ENCODE peak calls at places on chromosomes 11 and 22, in five cellular contexts. One of them, this sample, is unnamed.
A peak's percentile ranks its signal among the peaks of the same experiment; 100 is the strongest.

GRCh38 chr22:21754523-21755128 is 19.0 kb upstream of the YPEL1 start:
- DNase-seq in A549: no peak
- DNase-seq in tibial nerve: no peak
- DNase-seq in cardiac muscle cell: no peak
- DNase-seq in endodermal cell: no peak
- DNase-seq in this sample: peak; percentile 64

GRCh38 chr22:19514831-19515565 is 9.2 kb downstream of the CLDN5 start:
- DNase-seq in A549: no peak
- DNase-seq in tibial nerve: no peak
- DNase-seq in cardiac muscle cell: no peak
- DNase-seq in endodermal cell: peak; percentile 41
- DNase-seq in this sample: no peak

GRCh38 chr11:64581057-64581523 is 9.9 kb upstream of the SLC22A12 start:
- DNase-seq in A549: no peak
- DNase-seq in tibial nerve: no peak
- DNase-seq in cardiac muscle cell: no peak
- DNase-seq in endodermal cell: no peak
- DNase-seq in this sample: no peak

GRCh38 chr11:94325681-94326080 is 21.3 kb downstream of the IZUMO1R start:
- DNase-seq in A549: peak; percentile 18
- DNase-seq in tibial nerve: no peak
- DNase-seq in cardiac muscle cell: peak; percentile 32
- DNase-seq in endodermal cell: peak; percentile 97
- DNase-seq in this sample: no peak

GRCh38 chr11:9069861-9070470 is 21.4 kb downstream of the SCUBE2 start:
- DNase-seq in A549: no peak
- DNase-seq in tibial nerve: no peak
- DNase-seq in cardiac muscle cell: no peak
- DNase-seq in endodermal cell: no peak
- DNase-seq in this sample: no peak

GRCh38 chr11:120929664-120930154 is 94.2 kb upstream of the TBCEL start:
- DNase-seq in A549: peak; percentile 30
- DNase-seq in tibial nerve: no peak
- DNase-seq in cardiac muscle cell: peak; percentile 91
- DNase-seq in endodermal cell: peak; percentile 96
- DNase-seq in this sample: no peak

GRCh38 chr11:37947816-37948215 is 1349.8 kb upstream of the RAG2 start:
- DNase-seq in A549: no peak
- DNase-seq in tibial nerve: no peak
- DNase-seq in cardiac muscle cell: no peak
- DNase-seq in endodermal cell: peak; percentile 36
- DNase-seq in this sample: no peak

GRCh38 chr11:18696638-18697225 is 1.8 kb upstream of the TMEM86A start:
- DNase-seq in A549: no peak
- DNase-seq in tibial nerve: no peak
- DNase-seq in cardiac muscle cell: no peak
- DNase-seq in endodermal cell: no peak
- DNase-seq in this sample: no peak

GRCh38 chr11:130471731-130472433 is 23.4 kb downstream of the ADAMTS15 start:
- DNase-seq in A549: no peak
- DNase-seq in tibial nerve: no peak
- DNase-seq in cardiac muscle cell: no peak
- DNase-seq in endodermal cell: no peak
- DNase-seq in this sample: peak; percentile 48

GRCh38 chr11:17810736-17811135 is 76.2 kb downstream of the KCNC1 start:
- DNase-seq in A549: no peak
- DNase-seq in tibial nerve: no peak
- DNase-seq in cardiac muscle cell: peak; percentile 53
- DNase-seq in endodermal cell: no peak
- DNase-seq in this sample: no peak

GRCh38 chr11:36257351-36257750 is 31.9 kb downstream of the COMMD9 start:
- DNase-seq in A549: no peak
- DNase-seq in tibial nerve: no peak
- DNase-seq in cardiac muscle cell: no peak
- DNase-seq in endodermal cell: no peak
- DNase-seq in this sample: no peak

GRCh38 chr11:108819957-108820356 is 155.1 kb downstream of the DDX10 start:
- DNase-seq in A549: no peak
- DNase-seq in tibial nerve: no peak
- DNase-seq in cardiac muscle cell: no peak
- DNase-seq in endodermal cell: no peak
- DNase-seq in this sample: no peak

GRCh38 chr11:16770016-16770415 is 31.6 kb downstream of the C11orf58 start:
- DNase-seq in A549: no peak
- DNase-seq in tibial nerve: no peak
- DNase-seq in cardiac muscle cell: no peak
- DNase-seq in endodermal cell: no peak
- DNase-seq in this sample: no peak

GRCh38 chr11:104841185-104841584 is 57.1 kb downstream of the CASP12 start:
- DNase-seq in A549: no peak
- DNase-seq in tibial nerve: no peak
- DNase-seq in cardiac muscle cell: no peak
- DNase-seq in endodermal cell: no peak
- DNase-seq in this sample: no peak

GRCh38 chr11:84922212-84922805 is 704.8 kb downstream of the DLG2 start:
- DNase-seq in A549: no peak
- DNase-seq in tibial nerve: no peak
- DNase-seq in cardiac muscle cell: peak; percentile 9
- DNase-seq in endodermal cell: peak; percentile 49
- DNase-seq in this sample: no peak

GRCh38 chr11:59243633-59244032 is 30.9 kb upstream of the MPEG1 start:
- DNase-seq in A549: no peak
- DNase-seq in tibial nerve: no peak
- DNase-seq in cardiac muscle cell: no peak
- DNase-seq in endodermal cell: no peak
- DNase-seq in this sample: no peak

GRCh38 chr22:39567135-39567946 is 3.2 kb upstream of the CACNA1I start:
- DNase-seq in A549: no peak
- DNase-seq in tibial nerve: no peak
- DNase-seq in cardiac muscle cell: no peak
- DNase-seq in endodermal cell: no peak
- DNase-seq in this sample: no peak

GRCh38 chr11:88359529-88359928 is 22.0 kb upstream of the CTSC start:
- DNase-seq in A549: no peak
- DNase-seq in tibial nerve: no peak
- DNase-seq in cardiac muscle cell: no peak
- DNase-seq in endodermal cell: no peak
- DNase-seq in this sample: no peak

GRCh38 chr11:44572884-44573283 is 7.4 kb downstream of the CD82 start:
- DNase-seq in A549: no peak
- DNase-seq in tibial nerve: no peak
- DNase-seq in cardiac muscle cell: no peak
- DNase-seq in endodermal cell: peak; percentile 77
- DNase-seq in this sample: no peak

GRCh38 chr11:105046898-105047579 is 1.9 kb upstream of the CARD16 start:
- DNase-seq in A549: peak; percentile 48
- DNase-seq in tibial nerve: no peak
- DNase-seq in cardiac muscle cell: no peak
- DNase-seq in endodermal cell: no peak
- DNase-seq in this sample: no peak

GRCh38 chr11:3049430-3050243 is 7.6 kb downstream of the CARS1 start:
- DNase-seq in A549: peak; percentile 90
- DNase-seq in tibial nerve: peak; percentile 61
- DNase-seq in cardiac muscle cell: no peak
- DNase-seq in endodermal cell: no peak
- DNase-seq in this sample: peak; percentile 85

GRCh38 chr22:22061085-22062077 is 78.8 kb upstream of the TOP3B start:
- DNase-seq in A549: peak; percentile 6
- DNase-seq in tibial nerve: no peak
- DNase-seq in cardiac muscle cell: no peak
- DNase-seq in endodermal cell: no peak
- DNase-seq in this sample: no peak

GRCh38 chr11:44876194-44876723 is 74.4 kb downstream of the TP53I11 start:
- DNase-seq in A549: no peak
- DNase-seq in tibial nerve: no peak
- DNase-seq in cardiac muscle cell: no peak
- DNase-seq in endodermal cell: no peak
- DNase-seq in this sample: no peak

GRCh38 chr11:25423436-25424184 is 908.3 kb upstream of the ANO3 start:
- DNase-seq in A549: no peak
- DNase-seq in tibial nerve: no peak
- DNase-seq in cardiac muscle cell: no peak
- DNase-seq in endodermal cell: no peak
- DNase-seq in this sample: no peak

GRCh38 chr11:22807855-22808558 is 21.6 kb downstream of the SVIP start:
- DNase-seq in A549: no peak
- DNase-seq in tibial nerve: no peak
- DNase-seq in cardiac muscle cell: no peak
- DNase-seq in endodermal cell: no peak
- DNase-seq in this sample: no peak

GRCh38 chr11:69978841-69979614 is 99.1 kb upstream of the ANO1 start:
- DNase-seq in A549: no peak
- DNase-seq in tibial nerve: no peak
- DNase-seq in cardiac muscle cell: no peak
- DNase-seq in endodermal cell: peak; percentile 49
- DNase-seq in this sample: no peak

GRCh38 chr11:112279901-112280267 is 19.2 kb upstream of the PLET1 start:
- DNase-seq in A549: peak; percentile 34
- DNase-seq in tibial nerve: peak; percentile 59
- DNase-seq in cardiac muscle cell: peak; percentile 77
- DNase-seq in endodermal cell: peak; percentile 92
- DNase-seq in this sample: no peak

GRCh38 chr22:44701824-44702478 is at the start of gene PRR5:
- DNase-seq in A549: peak; percentile 33
- DNase-seq in tibial nerve: peak; percentile 41
- DNase-seq in cardiac muscle cell: peak; percentile 87
- DNase-seq in endodermal cell: peak; percentile 91
- DNase-seq in this sample: peak; percentile 72

GRCh38 chr11:77705195-77705876 is 67.7 kb upstream of the CLNS1A start:
- DNase-seq in A549: peak; percentile 17
- DNase-seq in tibial nerve: no peak
- DNase-seq in cardiac muscle cell: no peak
- DNase-seq in endodermal cell: no peak
- DNase-seq in this sample: no peak

GRCh38 chr11:8342821-8343681 is 79.4 kb upstream of the LMO1 start:
- DNase-seq in A549: no peak
- DNase-seq in tibial nerve: no peak
- DNase-seq in cardiac muscle cell: no peak
- DNase-seq in endodermal cell: no peak
- DNase-seq in this sample: no peak

GRCh38 chr11:72085836-72086475 is 5.3 kb downstream of the LRRC51 start:
- DNase-seq in A549: no peak
- DNase-seq in tibial nerve: no peak
- DNase-seq in cardiac muscle cell: no peak
- DNase-seq in endodermal cell: no peak
- DNase-seq in this sample: no peak

GRCh38 chr11:72078477-72078876 is 1.9 kb downstream of the NUMA1 start:
- DNase-seq in A549: no peak
- DNase-seq in tibial nerve: no peak
- DNase-seq in cardiac muscle cell: no peak
- DNase-seq in endodermal cell: no peak
- DNase-seq in this sample: no peak

GRCh38 chr22:50641696-50642607 is 14.0 kb upstream of the ARSA start:
- DNase-seq in A549: no peak
- DNase-seq in tibial nerve: no peak
- DNase-seq in cardiac muscle cell: peak; percentile 65
- DNase-seq in endodermal cell: peak; percentile 86
- DNase-seq in this sample: no peak

DNA sequence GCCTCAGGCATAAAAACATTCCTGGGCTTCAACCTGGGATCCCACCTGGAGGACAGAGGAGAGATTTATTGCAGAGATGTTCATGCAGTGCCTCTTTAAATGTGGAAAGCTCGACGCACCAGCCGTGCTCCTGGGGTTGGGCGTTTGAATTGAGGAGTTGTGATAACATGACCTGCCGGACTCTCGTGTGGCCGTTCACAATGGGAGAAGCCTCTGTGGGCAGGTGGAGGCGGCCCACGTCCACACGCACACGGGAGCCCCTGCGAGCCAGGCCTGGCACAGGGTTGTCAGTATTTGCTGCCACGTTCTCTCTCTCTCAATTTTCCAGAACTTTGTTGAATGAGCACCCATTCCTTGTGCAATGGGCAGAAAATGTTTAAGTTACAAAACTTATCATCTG is 58.3 kb upstream of the PPARA start:
- DNase-seq in A549: no peak
- DNase-seq in tibial nerve: no peak
- DNase-seq in cardiac muscle cell: no peak
- DNase-seq in endodermal cell: no peak
- DNase-seq in this sample: no peak
- H3K4me1 ChIP-seq in A549: peaks cover 77% of the 10 kb centered on the region
- H3K4me1 ChIP-seq in tibial nerve: peaks cover 9% of the 10 kb centered on the region
- H3K4me1 ChIP-seq in cardiac muscle cell: no peaks in the 10 kb centered on the region
- H3K4me1 ChIP-seq in endodermal cell: no peaks in the 10 kb centered on the region
- H3K4me1 ChIP-seq in this sample: peaks cover 100% of the 10 kb centered on the region

GRCh38 chr11:122656631-122657101 is 1.1 kb downstream of the UBASH3B start:
- DNase-seq in A549: peak; percentile 60
- DNase-seq in tibial nerve: no peak
- DNase-seq in cardiac muscle cell: peak; percentile 24
- DNase-seq in endodermal cell: peak; percentile 85
- DNase-seq in this sample: no peak
- H3K4me1 ChIP-seq in A549: peaks cover 62% of the 10 kb centered on the region
- H3K4me1 ChIP-seq in tibial nerve: no peaks in the 10 kb centered on the region
- H3K4me1 ChIP-seq in cardiac muscle cell: peaks cover 17% of the 10 kb centered on the region
- H3K4me1 ChIP-seq in endodermal cell: peaks cover 11% of the 10 kb centered on the region
- H3K4me1 ChIP-seq in this sample: peaks cover 17% of the 10 kb centered on the region

GRCh38 chr11:58006940-58007339 is 16.7 kb upstream of the OR9Q1 start:
- DNase-seq in A549: no peak
- DNase-seq in tibial nerve: no peak
- DNase-seq in cardiac muscle cell: no peak
- DNase-seq in endodermal cell: no peak
- DNase-seq in this sample: no peak

GRCh38 chr11:58003036-58003435 is 20.6 kb upstream of the OR9Q1 start:
- DNase-seq in A549: no peak
- DNase-seq in tibial nerve: no peak
- DNase-seq in cardiac muscle cell: no peak
- DNase-seq in endodermal cell: no peak
- DNase-seq in this sample: no peak

GRCh38 chr11:58000699-58001098 is 23.0 kb upstream of the OR9Q1 start:
- DNase-seq in A549: no peak
- DNase-seq in tibial nerve: no peak
- DNase-seq in cardiac muscle cell: no peak
- DNase-seq in endodermal cell: no peak
- DNase-seq in this sample: no peak

GRCh38 chr11:58003591-58003990 is 20.1 kb upstream of the OR9Q1 start:
- DNase-seq in A549: no peak
- DNase-seq in tibial nerve: no peak
- DNase-seq in cardiac muscle cell: no peak
- DNase-seq in endodermal cell: no peak
- DNase-seq in this sample: no peak

GRCh38 chr11:58004664-58005063 is 19.0 kb upstream of the OR9Q1 start:
- DNase-seq in A549: no peak
- DNase-seq in tibial nerve: no peak
- DNase-seq in cardiac muscle cell: no peak
- DNase-seq in endodermal cell: no peak
- DNase-seq in this sample: no peak
- H3K4me1 ChIP-seq in A549: no peaks in the 10 kb centered on the region
- H3K4me1 ChIP-seq in tibial nerve: no peaks in the 10 kb centered on the region
- H3K4me1 ChIP-seq in cardiac muscle cell: no peaks in the 10 kb centered on the region
- H3K4me1 ChIP-seq in endodermal cell: no peaks in the 10 kb centered on the region
- H3K4me1 ChIP-seq in this sample: no peaks in the 10 kb centered on the region

DNA sequence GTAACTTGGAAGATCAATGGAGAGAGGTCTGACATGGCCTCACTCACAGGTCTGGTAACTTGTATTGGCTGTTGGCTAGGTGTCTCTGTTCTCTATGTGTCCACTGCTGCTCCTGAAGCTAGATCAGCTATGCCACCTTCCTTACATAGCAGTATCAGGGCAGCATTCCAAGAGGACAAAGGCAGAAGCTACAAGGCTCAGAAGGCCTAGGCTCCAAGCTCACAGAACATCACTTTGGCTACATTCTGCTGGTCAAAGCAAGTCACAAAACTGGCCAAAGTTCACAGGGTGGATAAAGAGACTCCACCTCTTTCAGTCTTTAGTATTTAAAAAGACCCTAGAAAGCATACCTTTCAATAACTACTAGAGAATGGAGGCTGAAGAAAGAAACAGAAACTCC is 4.1 kb downstream of the SLC5A12 start:
- DNase-seq in A549: no peak
- DNase-seq in tibial nerve: no peak
- DNase-seq in cardiac muscle cell: no peak
- DNase-seq in endodermal cell: no peak
- DNase-seq in this sample: no peak
- H3K4me1 ChIP-seq in A549: no peaks in the 10 kb centered on the region
- H3K4me1 ChIP-seq in tibial nerve: no peaks in the 10 kb centered on the region
- H3K4me1 ChIP-seq in cardiac muscle cell: no peaks in the 10 kb centered on the region
- H3K4me1 ChIP-seq in endodermal cell: no peaks in the 10 kb centered on the region
- H3K4me1 ChIP-seq in this sample: no peaks in the 10 kb centered on the region

This sample was measured in right atrium auricular region.